ENCODE peak calls at places on chromosomes 5 and 9, in six cellular contexts. W is T-helper 1 cell, G is brain microvascular endothelial cell, B is psoas muscle, A is AG10803, Q is fibroblast of pulmonary artery. Y is an unnamed sample.

GRCh38 chr5:72067682-72068470 is 39.4 kb upstream of the MAP1B start:
- DNase-seq in B (no peak), W (no peak), Q (peak), A (peak), G (peak), Y (no peak)

GRCh38 chr9:82109626-82110025 is 121.1 kb downstream of the SPATA31D1 start:
- DNase-seq in Q (no peak), B (no peak), A (no peak), G (peak), W (no peak), Y (no peak)

GRCh38 chr9:132877818-132878694 is at the start of gene AK8:
- DNase-seq in A (peak), Q (peak), W (peak), B (peak), G (peak), Y (peak)

GRCh38 chr5:124157320-124157719 is 589.1 kb downstream of the ZNF608 start:
- DNase-seq in B (no peak), A (no peak), G (peak), Q (no peak), W (no peak), Y (no peak)

GRCh38 chr5:143400541-143401252 is 2.8 kb downstream of the NR3C1 start:
- DNase-seq in B (no peak), Q (peak), A (peak), W (no peak), G (no peak), Y (no peak)

GRCh38 chr9:38358390-38359296 is 33.9 kb upstream of the ALDH1B1 start:
- DNase-seq in W (no peak), G (no peak), Q (no peak), A (peak), B (no peak), Y (no peak)

GRCh38 chr9:137240321-137240840 is 706 bp upstream of the TUBB4B start:
- DNase-seq in W (peak), A (peak), B (peak), G (peak), Q (peak), Y (peak)

GRCh38 chr5:152701305-152701704 is 296.2 kb upstream of the NMUR2 start:
- DNase-seq in A (no peak), Q (no peak), W (no peak), G (no peak), B (no peak), Y (no peak)

GRCh38 chr9:106657951-106658350 is 205.0 kb upstream of the ZNF462 start:
- DNase-seq in A (no peak), B (no peak), W (no peak), Q (no peak), G (no peak), Y (no peak)

GRCh38 chr9:113775714-113776113 is 100.4 kb upstream of the ZNF618 start:
- DNase-seq in B (no peak), Q (no peak), W (no peak), G (no peak), A (no peak), Y (no peak)

GRCh38 chr5:87121315-87122170 is 146.1 kb upstream of the RASA1 start:
- DNase-seq in A (peak), G (peak), B (no peak), Q (peak), W (peak), Y (no peak)

GRCh38 chr5:176400382-176401156 is 12.0 kb downstream of the HIGD2A start:
- DNase-seq in G (no peak), Q (no peak), A (no peak), B (no peak), W (no peak), Y (no peak)

GRCh38 chr9:96603305-96604004 is 16.2 kb downstream of the CDC14B start:
- DNase-seq in W (no peak), A (peak), G (no peak), Q (no peak), B (no peak), Y (peak)

GRCh38 chr5:170315154-170315553 is 17.6 kb upstream of the LCP2 start:
- DNase-seq in B (peak), W (no peak), Q (peak), A (no peak), G (peak), Y (no peak)

GRCh38 chr5:145904743-145905142 is 31.6 kb upstream of the SH3RF2 start:
- DNase-seq in W (no peak), A (no peak), B (no peak), G (no peak), Q (no peak), Y (no peak)

GRCh38 chr5:123512631-123513461 is 869 bp downstream of the CSNK1G3 start:
- DNase-seq in B (peak), G (peak), W (peak), A (peak), Q (peak), Y (no peak)

GRCh38 chr9:107049046-107049824 is 186.3 kb downstream of the ZNF462 start:
- DNase-seq in A (peak), B (no peak), G (no peak), W (no peak), Q (peak), Y (no peak)

Y was measured in NCI-H2029.